ENCODE peak calls at places on chromosomes 4 and X, in seven cellular contexts. R is tibial artery; F is effector memory CD4-positive, alpha-beta T cell; C is neuronal stem cell; H is heart right ventricle; Z is CD8-positive, alpha-beta T cell; Q is right atrium auricular region. I is an unnamed sample.

GRCh38 chr4:75213480-75213879 is 280.6 kb downstream of the PARM1 start:
- DNase-seq in C (no peak), H (no peak), Z (no peak), Q (no peak), F (no peak), R (no peak), I (no peak)

GRCh38 chrX:97155809-97156208 is 272.1 kb downstream of the RPA4 start:
- DNase-seq in F (no peak), Q (no peak), H (no peak), C (no peak), R (no peak), Z (no peak), I (no peak)

GRCh38 chrX:739611-740010 is 109.0 kb downstream of the SHOX start:
- DNase-seq in Z (no peak), H (no peak), F (no peak), R (peak; percentile 31), Q (no peak), C (no peak), I (no peak)

GRCh38 chr4:76624271-76624681 is 189.2 kb downstream of the SHROOM3 start:
- DNase-seq in Q (peak; percentile 67), R (peak; percentile 84), H (peak; percentile 46), C (peak; percentile 26), F (no peak), Z (no peak), I (peak; percentile 91)

GRCh38 chrX:8868070-8868795 is 67.0 kb upstream of the FAM9A start:
- DNase-seq in F (no peak), Q (no peak), R (no peak), C (no peak), H (no peak), Z (no peak), I (no peak)

GRCh38 chr4:90127223-90127705 is at the start of gene CCSER1:
- DNase-seq in Z (peak; percentile 7), Q (peak; percentile 80), H (peak; percentile 76), R (peak; percentile 76), F (peak; percentile 19), C (peak; percentile 43), I (peak; percentile 55)

GRCh38 chrX:43958529-43958928 is 14.7 kb downstream of the NDP start:
- DNase-seq in R (no peak), H (peak; percentile 35), C (peak; percentile 60), Q (no peak), F (no peak), Z (peak; percentile 8), I (peak; percentile 86)

GRCh38 chrX:139820358-139820984 is 112.4 kb downstream of the ATP11C start:
- DNase-seq in Q (no peak), F (no peak), H (no peak), C (no peak), Z (no peak), R (no peak), I (no peak)

GRCh38 chrX:18889346-18889745 is 94.6 kb downstream of the PHKA2 start:
- DNase-seq in F (no peak), Q (no peak), C (no peak), H (no peak), R (no peak), Z (no peak), I (no peak)

GRCh38 chr4:137609693-137610450 is 77.6 kb upstream of the PCDH18 start:
- DNase-seq in R (no peak), C (no peak), F (no peak), Q (no peak), H (no peak), Z (no peak), I (peak; percentile 76)

GRCh38 chrX:120999413-120999812 is 13.9 kb upstream of the CT47A1 start:
- DNase-seq in C (no peak), Z (no peak), Q (no peak), R (no peak), H (no peak), F (no peak), I (no peak)

GRCh38 chrX:118764122-118764521 is 36.7 kb downstream of the IL13RA1 start:
- DNase-seq in C (no peak), Q (no peak), F (no peak), Z (no peak), H (no peak), R (no peak), I (no peak)

DNA sequence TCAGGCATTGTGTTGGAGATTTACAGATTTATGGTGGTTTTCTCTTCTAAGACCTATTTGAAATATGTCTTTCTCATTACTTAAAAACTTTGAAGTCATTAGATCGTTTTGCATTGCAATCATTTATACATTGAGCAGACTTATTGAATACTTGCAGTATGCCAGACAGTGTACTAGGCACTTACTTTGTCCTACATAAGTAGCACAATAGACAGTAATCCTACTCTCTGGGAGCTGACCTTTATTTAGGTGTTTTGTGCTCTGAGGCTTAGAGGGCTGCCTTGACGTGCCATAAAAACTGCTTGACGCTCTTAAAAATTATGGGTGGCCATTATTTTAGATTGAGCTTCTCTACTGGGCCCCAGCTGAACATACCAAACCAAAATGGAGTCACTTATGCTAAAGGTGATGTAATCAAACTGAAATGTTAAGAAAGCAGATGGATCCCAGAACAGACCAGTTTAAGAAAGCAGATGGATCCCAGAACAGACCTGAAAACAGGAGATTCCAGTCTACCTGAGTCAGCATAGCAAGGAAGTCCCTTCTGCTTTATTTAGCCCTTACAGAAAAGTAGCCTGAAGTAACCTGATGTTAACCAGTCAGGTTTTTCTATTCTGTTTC is 42.4 kb downstream of the PTTG2 start:
- DNase-seq in Q (no peak), F (no peak), H (no peak), C (no peak), Z (no peak), R (no peak), I (no peak)
- H3K4me1 ChIP-seq in Q (peaks cover 47% of the 10 kb centered on the region), F (no peaks in the 10 kb centered on the region), H (no peaks in the 10 kb centered on the region), C (peaks cover 5% of the 10 kb centered on the region), Z (peaks cover 38% of the 10 kb centered on the region), R (no peaks in the 10 kb centered on the region), I (no peaks in the 10 kb centered on the region)

GRCh38 chr4:112156546-112156945 is 11.3 kb downstream of the FAM241A start:
- DNase-seq in F (no peak), H (no peak), R (no peak), Z (no peak), C (no peak), Q (no peak), I (no peak)

GRCh38 chr4:112156112-112156511 is 10.9 kb downstream of the FAM241A start:
- DNase-seq in H (no peak), Q (no peak), Z (no peak), R (no peak), F (no peak), C (no peak), I (no peak)

GRCh38 chr4:112153222-112153791 is 8.1 kb downstream of the FAM241A start:
- DNase-seq in C (no peak), Q (no peak), R (no peak), Z (no peak), H (no peak), F (no peak), I (no peak)

GRCh38 chr4:112150920-112151319 is 5.7 kb downstream of the FAM241A start:
- DNase-seq in H (no peak), F (no peak), C (no peak), R (no peak), Q (no peak), Z (no peak), I (no peak)

GRCh38 chr4:112152496-112152895 is 7.2 kb downstream of the FAM241A start:
- DNase-seq in F (no peak), Z (no peak), Q (no peak), C (no peak), R (no peak), H (no peak), I (no peak)
- H3K4me1 ChIP-seq in F (no peaks in the 10 kb centered on the region), Z (peaks cover 10% of the 10 kb centered on the region), Q (peaks cover 16% of the 10 kb centered on the region), C (no peaks in the 10 kb centered on the region), R (no peaks in the 10 kb centered on the region), H (no peaks in the 10 kb centered on the region), I (peaks cover 13% of the 10 kb centered on the region)

GRCh38 chrX:133353233-133353632 is 62.1 kb downstream of the GPC4 start:
- DNase-seq in Z (no peak), F (no peak), H (no peak), Q (no peak), R (no peak), C (no peak), I (no peak)
- H3K4me1 ChIP-seq in Z (no peaks in the 10 kb centered on the region), F (no peaks in the 10 kb centered on the region), H (no peaks in the 10 kb centered on the region), Q (no peaks in the 10 kb centered on the region), R (no peaks in the 10 kb centered on the region), C (no peaks in the 10 kb centered on the region), I (peaks cover 16% of the 10 kb centered on the region)

DNA sequence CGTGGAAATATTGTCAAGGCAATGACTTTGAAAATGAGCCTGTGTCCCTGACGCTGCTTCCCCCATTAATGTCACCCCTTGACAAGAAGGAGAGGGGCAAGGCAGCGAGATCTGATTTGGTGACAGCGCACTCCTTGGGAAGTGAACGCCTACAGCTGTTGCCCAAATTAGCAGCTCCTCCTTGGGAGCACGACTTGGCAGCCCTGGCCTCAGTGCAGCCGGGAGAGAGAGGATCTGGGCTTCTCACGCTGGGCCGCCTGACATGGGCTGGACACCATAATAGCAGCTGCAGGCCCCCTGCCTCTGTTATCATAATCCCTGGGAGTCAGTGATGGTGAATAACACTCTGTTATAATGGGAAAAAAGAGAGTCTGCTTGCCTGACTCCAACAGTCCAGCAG is 73.5 kb downstream of the PSAPL1 start:
- DNase-seq in Q (no peak), Z (no peak), R (no peak), H (peak; percentile 39), F (no peak), C (no peak), I (no peak)
- H3K4me1 ChIP-seq in Q (peaks cover 40% of the 10 kb centered on the region), Z (no peaks in the 10 kb centered on the region), R (no peaks in the 10 kb centered on the region), H (no peaks in the 10 kb centered on the region), F (no peaks in the 10 kb centered on the region), C (no peaks in the 10 kb centered on the region), I (peaks cover 7% of the 10 kb centered on the region)

GRCh38 chr4:182257503-182257902 is 14.3 kb downstream of the TENM3 start:
- DNase-seq in R (no peak), H (no peak), C (no peak), F (no peak), Q (no peak), Z (no peak), I (no peak)
- H3K4me1 ChIP-seq in R (no peaks in the 10 kb centered on the region), H (no peaks in the 10 kb centered on the region), C (peaks cover 2% of the 10 kb centered on the region), F (no peaks in the 10 kb centered on the region), Q (no peaks in the 10 kb centered on the region), Z (no peaks in the 10 kb centered on the region), I (no peaks in the 10 kb centered on the region)

GRCh38 chr4:85715996-85716737 is 241.2 kb downstream of the ARHGAP24 start:
- DNase-seq in R (no peak), F (no peak), C (no peak), Q (no peak), Z (no peak), H (no peak), I (no peak)

GRCh38 chr4:85708468-85708867 is 233.5 kb downstream of the ARHGAP24 start:
- DNase-seq in Z (no peak), H (no peak), F (no peak), R (no peak), C (no peak), Q (no peak), I (no peak)

GRCh38 chr4:85717366-85717765 is 242.4 kb downstream of the ARHGAP24 start:
- DNase-seq in R (no peak), Z (no peak), Q (no peak), C (no peak), F (no peak), H (no peak), I (peak; percentile 54)

GRCh38 chr4:85717847-85718246 is 242.9 kb downstream of the ARHGAP24 start:
- DNase-seq in R (no peak), F (no peak), H (no peak), C (no peak), Q (no peak), Z (no peak), I (no peak)

GRCh38 chr4:85713005-85713404 is 238.1 kb downstream of the ARHGAP24 start:
- DNase-seq in C (no peak), F (no peak), Q (no peak), H (no peak), R (no peak), Z (no peak), I (no peak)
- H3K4me1 ChIP-seq in C (no peaks in the 10 kb centered on the region), F (no peaks in the 10 kb centered on the region), Q (peaks cover 24% of the 10 kb centered on the region), H (no peaks in the 10 kb centered on the region), R (no peaks in the 10 kb centered on the region), Z (no peaks in the 10 kb centered on the region), I (peaks cover 22% of the 10 kb centered on the region)

GRCh38 chr4:8038083-8038482 is 98.4 kb upstream of the AFAP1 start:
- DNase-seq in R (no peak), F (no peak), Q (no peak), Z (no peak), C (no peak), H (no peak), I (no peak)
- H3K4me1 ChIP-seq in R (no peaks in the 10 kb centered on the region), F (peaks cover 10% of the 10 kb centered on the region), Q (no peaks in the 10 kb centered on the region), Z (peaks cover 11% of the 10 kb centered on the region), C (peaks cover 7% of the 10 kb centered on the region), H (no peaks in the 10 kb centered on the region), I (no peaks in the 10 kb centered on the region)

I was measured in adipocyte.